ENCODE peak calls at places on chromosomes 12 and 14, in five cellular contexts. One of them, this sample, is unnamed.

GRCh38 chr12:120618954-120619615 is 21.3 kb upstream of the CABP1 start:
- DNase-seq in choroid plexus epithelial cell: no peak
- DNase-seq in AML-193: no peak
- DNase-seq in NCI-H1105: no peak
- DNase-seq in aorta: no peak
- DNase-seq in this sample: no peak

GRCh38 chr14:103132381-103133212 is 9.3 kb downstream of the TNFAIP2 start:
- DNase-seq in aorta: no peak
- DNase-seq in NCI-H1105: no peak
- DNase-seq in choroid plexus epithelial cell: peak
- DNase-seq in AML-193: no peak
- DNase-seq in this sample: no peak

GRCh38 chr12:7460375-7461259 is 16.7 kb upstream of the CD163L1 start:
- DNase-seq in aorta: no peak
- DNase-seq in AML-193: peak
- DNase-seq in NCI-H1105: peak
- DNase-seq in choroid plexus epithelial cell: peak
- DNase-seq in this sample: peak

GRCh38 chr14:72801841-72802587 is 91.9 kb downstream of the DPF3 start:
- DNase-seq in aorta: no peak
- DNase-seq in choroid plexus epithelial cell: no peak
- DNase-seq in AML-193: no peak
- DNase-seq in NCI-H1105: no peak
- DNase-seq in this sample: no peak

GRCh38 chr14:29216316-29216715 is 449.7 kb downstream of the FOXG1 start:
- DNase-seq in choroid plexus epithelial cell: no peak
- DNase-seq in AML-193: no peak
- DNase-seq in NCI-H1105: peak
- DNase-seq in aorta: no peak
- DNase-seq in this sample: no peak

GRCh38 chr14:103657466-103657865 is 28.5 kb downstream of the KLC1 start:
- DNase-seq in NCI-H1105: no peak
- DNase-seq in AML-193: no peak
- DNase-seq in aorta: peak
- DNase-seq in choroid plexus epithelial cell: peak
- DNase-seq in this sample: peak

GRCh38 chr14:64758025-64758521 is 53.8 kb downstream of the PLEKHG3 start:
- DNase-seq in choroid plexus epithelial cell: peak
- DNase-seq in aorta: no peak
- DNase-seq in NCI-H1105: no peak
- DNase-seq in AML-193: no peak
- DNase-seq in this sample: peak

GRCh38 chr14:27608377-27608776 is 1010.5 kb upstream of the NOVA1 start:
- DNase-seq in aorta: no peak
- DNase-seq in NCI-H1105: no peak
- DNase-seq in choroid plexus epithelial cell: no peak
- DNase-seq in AML-193: no peak
- DNase-seq in this sample: no peak

GRCh38 chr14:26722258-26722657 is 124.4 kb upstream of the NOVA1 start:
- DNase-seq in AML-193: no peak
- DNase-seq in aorta: no peak
- DNase-seq in choroid plexus epithelial cell: no peak
- DNase-seq in NCI-H1105: no peak
- DNase-seq in this sample: no peak

GRCh38 chr12:64670856-64671639 is 60.8 kb downstream of the RASSF3 start:
- DNase-seq in NCI-H1105: no peak
- DNase-seq in choroid plexus epithelial cell: peak
- DNase-seq in aorta: no peak
- DNase-seq in AML-193: no peak
- DNase-seq in this sample: peak

This sample was measured in cardiac fibroblast.